ENCODE peak calls at places on chromosomes 6 and 20, in five cellular contexts. One of them, this sample, is unnamed.

GRCh38 chr20:63061051-63061531 is 54.3 kb upstream of the BHLHE23 start:
- DNase-seq in T follicular helper cell: no peak
- DNase-seq in amniotic epithelial cell: no peak
- DNase-seq in SHP77: no peak
- DNase-seq in HFF-Myc: no peak
- DNase-seq in this sample: no peak

GRCh38 chr20:46814366-46815232 is 80.0 kb upstream of the EYA2 start:
- DNase-seq in T follicular helper cell: no peak
- DNase-seq in amniotic epithelial cell: peak
- DNase-seq in SHP77: no peak
- DNase-seq in HFF-Myc: no peak
- DNase-seq in this sample: peak

GRCh38 chr6:106027760-106028159 is 58.4 kb upstream of the PRDM1 start:
- DNase-seq in T follicular helper cell: no peak
- DNase-seq in amniotic epithelial cell: no peak
- DNase-seq in SHP77: no peak
- DNase-seq in HFF-Myc: no peak
- DNase-seq in this sample: peak

GRCh38 chr20:47360489-47361267 is 4.2 kb upstream of the ZMYND8 start:
- DNase-seq in T follicular helper cell: no peak
- DNase-seq in amniotic epithelial cell: peak
- DNase-seq in SHP77: peak
- DNase-seq in HFF-Myc: peak
- DNase-seq in this sample: peak

GRCh38 chr6:119040229-119040628 is 38.2 kb downstream of the FAM184A start:
- DNase-seq in T follicular helper cell: no peak
- DNase-seq in amniotic epithelial cell: no peak
- DNase-seq in SHP77: no peak
- DNase-seq in HFF-Myc: no peak
- DNase-seq in this sample: no peak

GRCh38 chr6:71642120-71642519 is 244.2 kb upstream of the RIMS1 start:
- DNase-seq in T follicular helper cell: no peak
- DNase-seq in amniotic epithelial cell: no peak
- DNase-seq in SHP77: no peak
- DNase-seq in HFF-Myc: no peak
- DNase-seq in this sample: no peak

GRCh38 chr6:166567107-166567506 is 19.4 kb downstream of the RAMACL start:
- DNase-seq in T follicular helper cell: no peak
- DNase-seq in amniotic epithelial cell: peak
- DNase-seq in SHP77: no peak
- DNase-seq in HFF-Myc: peak
- DNase-seq in this sample: no peak

GRCh38 chr6:3351105-3351676 is 92.4 kb downstream of the PSMG4 start:
- DNase-seq in T follicular helper cell: no peak
- DNase-seq in amniotic epithelial cell: no peak
- DNase-seq in SHP77: peak
- DNase-seq in HFF-Myc: no peak
- DNase-seq in this sample: no peak

GRCh38 chr6:103273048-103273447 is 1586.7 kb downstream of the HACE1 start:
- DNase-seq in T follicular helper cell: no peak
- DNase-seq in amniotic epithelial cell: no peak
- DNase-seq in SHP77: peak
- DNase-seq in HFF-Myc: no peak
- DNase-seq in this sample: peak

GRCh38 chr20:62907377-62908317 is 18.7 kb downstream of the DIDO1 start:
- DNase-seq in T follicular helper cell: no peak
- DNase-seq in amniotic epithelial cell: no peak
- DNase-seq in SHP77: no peak
- DNase-seq in HFF-Myc: no peak
- DNase-seq in this sample: peak

GRCh38 chr6:27251672-27252251 is 4.3 kb downstream of the PRSS16 start:
- DNase-seq in T follicular helper cell: peak
- DNase-seq in amniotic epithelial cell: peak
- DNase-seq in SHP77: peak
- DNase-seq in HFF-Myc: no peak
- DNase-seq in this sample: peak

GRCh38 chr20:34485068-34485634 is 31.1 kb upstream of the DYNLRB1 start:
- DNase-seq in T follicular helper cell: no peak
- DNase-seq in amniotic epithelial cell: peak
- DNase-seq in SHP77: no peak
- DNase-seq in HFF-Myc: no peak
- DNase-seq in this sample: no peak

GRCh38 chr6:22631101-22631500 is 61.7 kb downstream of the HDGFL1 start:
- DNase-seq in T follicular helper cell: no peak
- DNase-seq in amniotic epithelial cell: peak
- DNase-seq in SHP77: no peak
- DNase-seq in HFF-Myc: no peak
- DNase-seq in this sample: no peak

GRCh38 chr20:50520222-50520877 is 10.2 kb downstream of the PTPN1 start:
- DNase-seq in T follicular helper cell: no peak
- DNase-seq in amniotic epithelial cell: no peak
- DNase-seq in SHP77: no peak
- DNase-seq in HFF-Myc: no peak
- DNase-seq in this sample: no peak

GRCh38 chr6:49787176-49787575 is at the start of gene PGK2:
- DNase-seq in T follicular helper cell: no peak
- DNase-seq in amniotic epithelial cell: no peak
- DNase-seq in SHP77: no peak
- DNase-seq in HFF-Myc: no peak
- DNase-seq in this sample: peak

GRCh38 chr6:132490024-132490423 is 22.9 kb downstream of the STX7 start:
- DNase-seq in T follicular helper cell: no peak
- DNase-seq in amniotic epithelial cell: no peak
- DNase-seq in SHP77: no peak
- DNase-seq in HFF-Myc: no peak
- DNase-seq in this sample: peak

GRCh38 chr6:89986650-89987074 is 92.4 kb downstream of the GJA10 start:
- DNase-seq in T follicular helper cell: no peak
- DNase-seq in amniotic epithelial cell: peak
- DNase-seq in SHP77: no peak
- DNase-seq in HFF-Myc: no peak
- DNase-seq in this sample: no peak

GRCh38 chr20:44642203-44643153 is 9.0 kb downstream of the ADA start:
- DNase-seq in T follicular helper cell: no peak
- DNase-seq in amniotic epithelial cell: peak
- DNase-seq in SHP77: peak
- DNase-seq in HFF-Myc: peak
- DNase-seq in this sample: peak

GRCh38 chr6:70673601-70674000 is 5.9 kb downstream of the SMAP1 start:
- DNase-seq in T follicular helper cell: no peak
- DNase-seq in amniotic epithelial cell: peak
- DNase-seq in SHP77: no peak
- DNase-seq in HFF-Myc: no peak
- DNase-seq in this sample: peak

GRCh38 chr6:151494235-151494950 is 576 bp downstream of the CCDC170 start:
- DNase-seq in T follicular helper cell: no peak
- DNase-seq in amniotic epithelial cell: peak
- DNase-seq in SHP77: no peak
- DNase-seq in HFF-Myc: no peak
- DNase-seq in this sample: peak

GRCh38 chr6:125406771-125407170 is 105.0 kb upstream of the HDDC2 start:
- DNase-seq in T follicular helper cell: no peak
- DNase-seq in amniotic epithelial cell: no peak
- DNase-seq in SHP77: no peak
- DNase-seq in HFF-Myc: no peak
- DNase-seq in this sample: no peak

GRCh38 chr20:23125625-23126191 is 39.6 kb upstream of the CD93 start:
- DNase-seq in T follicular helper cell: no peak
- DNase-seq in amniotic epithelial cell: peak
- DNase-seq in SHP77: no peak
- DNase-seq in HFF-Myc: no peak
- DNase-seq in this sample: no peak

GRCh38 chr6:137652961-137653697 is 158.9 kb upstream of the OLIG3 start:
- DNase-seq in T follicular helper cell: no peak
- DNase-seq in amniotic epithelial cell: no peak
- DNase-seq in SHP77: no peak
- DNase-seq in HFF-Myc: no peak
- DNase-seq in this sample: no peak

GRCh38 chr6:5499644-5500306 is 238.5 kb downstream of the FARS2 start:
- DNase-seq in T follicular helper cell: no peak
- DNase-seq in amniotic epithelial cell: peak
- DNase-seq in SHP77: no peak
- DNase-seq in HFF-Myc: no peak
- DNase-seq in this sample: no peak

GRCh38 chr20:63048516-63049190 is 41.9 kb upstream of the BHLHE23 start:
- DNase-seq in T follicular helper cell: no peak
- DNase-seq in amniotic epithelial cell: no peak
- DNase-seq in SHP77: no peak
- DNase-seq in HFF-Myc: no peak
- DNase-seq in this sample: no peak

GRCh38 chr6:79157961-79158644 is 76.4 kb downstream of the HMGN3 start:
- DNase-seq in T follicular helper cell: no peak
- DNase-seq in amniotic epithelial cell: no peak
- DNase-seq in SHP77: no peak
- DNase-seq in HFF-Myc: no peak
- DNase-seq in this sample: no peak

GRCh38 chr6:9437836-9438235 is 977.0 kb downstream of the TFAP2A start:
- DNase-seq in T follicular helper cell: no peak
- DNase-seq in amniotic epithelial cell: no peak
- DNase-seq in SHP77: no peak
- DNase-seq in HFF-Myc: no peak
- DNase-seq in this sample: no peak

GRCh38 chr6:160328447-160328846 is 19.7 kb upstream of the SLC22A3 start:
- DNase-seq in T follicular helper cell: no peak
- DNase-seq in amniotic epithelial cell: no peak
- DNase-seq in SHP77: no peak
- DNase-seq in HFF-Myc: no peak
- DNase-seq in this sample: no peak

GRCh38 chr6:142942238-142942637 is 2.7 kb downstream of the HIVEP2 start:
- DNase-seq in T follicular helper cell: no peak
- DNase-seq in amniotic epithelial cell: no peak
- DNase-seq in SHP77: no peak
- DNase-seq in HFF-Myc: no peak
- DNase-seq in this sample: no peak

GRCh38 chr6:27495386-27496135 is 22.7 kb upstream of the ZNF184 start:
- DNase-seq in T follicular helper cell: no peak
- DNase-seq in amniotic epithelial cell: peak
- DNase-seq in SHP77: no peak
- DNase-seq in HFF-Myc: peak
- DNase-seq in this sample: peak

GRCh38 chr6:142943746-142944125 is 1.2 kb downstream of the HIVEP2 start:
- DNase-seq in T follicular helper cell: peak
- DNase-seq in amniotic epithelial cell: peak
- DNase-seq in SHP77: no peak
- DNase-seq in HFF-Myc: no peak
- DNase-seq in this sample: peak

GRCh38 chr6:13327691-13328075 is 654 bp downstream of the TBC1D7 start:
- DNase-seq in T follicular helper cell: no peak
- DNase-seq in amniotic epithelial cell: no peak
- DNase-seq in SHP77: no peak
- DNase-seq in HFF-Myc: no peak
- DNase-seq in this sample: peak